ENCODE peak calls at places on chromosomes 4 and X, in eight cellular contexts. G is activated T-cell treated with anti-CD3 and anti-CD28 coated beads for 24 hours, Z is Calu3, U is stomach, J is GM18507, E is EH, W is breast epithelium, H is NCI-H1105 treated with DMSO at 0.1 percent for 48 hours. S is an unnamed sample.

GRCh38 chr4:89064848-89065247 is 7.9 kb upstream of the FAM13A start:
- DNase-seq in W (no peak), Z (no peak), E (peak; percentile 59), H (no peak), U (no peak), J (no peak), G (no peak), S (no peak)

GRCh38 chr4:13872145-13872544 is 244.6 kb upstream of the BOD1L1 start:
- DNase-seq in E (peak; percentile 44), J (no peak), Z (no peak), G (no peak), U (no peak), H (no peak), W (no peak), S (no peak)

GRCh38 chr4:72302981-72303704 is 265.9 kb downstream of the ADAMTS3 start:
- DNase-seq in H (no peak), G (peak; percentile 12), J (no peak), Z (peak; percentile 48), U (peak; percentile 29), W (no peak), E (peak; percentile 51), S (peak; percentile 37)

GRCh38 chr4:85061974-85062373 is 95.5 kb upstream of the WDFY3 start:
- DNase-seq in W (no peak), U (no peak), Z (no peak), E (no peak), G (no peak), J (no peak), H (no peak), S (no peak)

GRCh38 chr4:12729384-12729783 is 754.8 kb downstream of the RAB28 start:
- DNase-seq in W (no peak), G (no peak), E (peak; percentile 14), U (no peak), J (peak; percentile 0), Z (no peak), H (peak; percentile 14), S (no peak)

GRCh38 chr4:102230194-102230593 is 115.1 kb downstream of the SLC39A8 start:
- DNase-seq in H (peak; percentile 0), Z (no peak), U (no peak), E (no peak), W (no peak), J (no peak), G (no peak), S (no peak)

GRCh38 chr4:83340692-83341343 is 6.2 kb upstream of the HPSE start:
- DNase-seq in U (no peak), G (peak; percentile 35), J (no peak), W (no peak), H (no peak), Z (no peak), E (no peak), S (peak; percentile 45)

GRCh38 chrX:152177052-152177451 is 38.7 kb upstream of the MAGEA10 start:
- DNase-seq in E (no peak), U (no peak), J (no peak), W (no peak), H (no peak), Z (no peak), G (no peak), S (no peak)

GRCh38 chr4:89904524-89904923 is 9.9 kb downstream of the MMRN1 start:
- DNase-seq in H (peak; percentile 56), U (no peak), G (no peak), E (no peak), J (no peak), W (no peak), Z (no peak), S (no peak)

GRCh38 chrX:124275167-124275894 is 57.1 kb upstream of the TEX13D start:
- DNase-seq in U (no peak), H (no peak), J (no peak), E (no peak), W (no peak), Z (no peak), G (no peak), S (no peak)

GRCh38 chrX:96685205-96686099 is 810 bp downstream of the DIAPH2 start:
- DNase-seq in Z (peak; percentile 24), W (no peak), G (peak; percentile 7), H (no peak), U (peak; percentile 35), J (no peak), E (peak; percentile 48), S (peak; percentile 47)

GRCh38 chr4:41792166-41792565 is 43.6 kb upstream of the PHOX2B start:
- DNase-seq in H (no peak), Z (no peak), G (no peak), J (no peak), U (no peak), W (no peak), E (no peak), S (no peak)

GRCh38 chr4:115537387-115537786 is 424.0 kb upstream of the NDST4 start:
- DNase-seq in J (no peak), G (no peak), H (peak; percentile 21), W (no peak), U (no peak), E (no peak), Z (no peak), S (no peak)

GRCh38 chr4:3204021-3204431 is 44.9 kb upstream of the MSANTD1 start:
- DNase-seq in E (peak; percentile 76), Z (no peak), U (peak; percentile 37), H (no peak), G (no peak), J (no peak), W (no peak), S (no peak)

GRCh38 chr4:74503580-74503979 is 58.6 kb downstream of the AREG start:
- DNase-seq in E (peak; percentile 79), H (no peak), Z (no peak), W (no peak), G (no peak), U (no peak), J (no peak), S (no peak)

GRCh38 chrX:108091878-108092291 is 307 bp downstream of the ATG4A start:
- DNase-seq in U (no peak), G (no peak), J (no peak), Z (peak; percentile 40), H (peak; percentile 55), E (no peak), W (no peak), S (peak; percentile 32)

GRCh38 chr4:138959421-138959820 is 56.2 kb upstream of the NOCT start:
- DNase-seq in W (no peak), U (no peak), H (no peak), J (no peak), Z (no peak), G (no peak), E (no peak), S (no peak)

GRCh38 chrX:80817002-80817401 is 7.3 kb upstream of the BRWD3 start:
- DNase-seq in J (no peak), Z (no peak), W (no peak), G (no peak), H (no peak), E (peak; percentile 14), U (no peak), S (no peak)

GRCh38 chr4:70895405-70895804 is 6.8 kb upstream of the MOB1B start:
- DNase-seq in W (peak; percentile 26), H (no peak), J (no peak), G (no peak), U (no peak), Z (no peak), E (peak; percentile 51), S (no peak)

GRCh38 chr4:181569553-181569952 is 673.6 kb upstream of the TENM3 start:
- DNase-seq in J (no peak), E (peak; percentile 69), Z (no peak), G (no peak), U (no peak), W (no peak), H (peak; percentile 22), S (no peak)

GRCh38 chrX:112819013-112819635 is 21.5 kb downstream of the AMOT start:
- DNase-seq in J (no peak), Z (no peak), W (no peak), G (no peak), U (no peak), E (peak; percentile 0), H (no peak), S (no peak)

GRCh38 chr4:112889619-112890294 is 159.7 kb upstream of the ANK2 start:
- DNase-seq in H (no peak), U (no peak), W (no peak), E (peak; percentile 23), J (no peak), G (no peak), Z (no peak), S (no peak)